ENCODE peak calls at places on chromosomes 4 and X, in seven cellular contexts. One of them, this sample, is unnamed. For H3K4me1, the result is how much of the 10 kb centered on the place peaks cover.

GRCh38 chr4:151962138-151962845 is 201.5 kb upstream of the GATB start:
- DNase-seq in gastrocnemius medialis: peak
- DNase-seq in endothelial cell of umbilical vein: no peak
- DNase-seq in fibroblast of lung: no peak
- DNase-seq in mesendoderm: no peak
- DNase-seq in colonic mucosa: no peak
- DNase-seq in cardiac muscle cell: no peak
- DNase-seq in this sample: no peak

GRCh38 chrX:111492085-111492484 is 19.4 kb upstream of the SERTM2 start:
- DNase-seq in endothelial cell of umbilical vein: no peak
- DNase-seq in fibroblast of lung: no peak
- DNase-seq in colonic mucosa: no peak
- DNase-seq in cardiac muscle cell: no peak
- DNase-seq in mesendoderm: no peak
- DNase-seq in gastrocnemius medialis: no peak
- DNase-seq in this sample: peak

GRCh38 chrX:104721854-104722253 is 155.9 kb downstream of the IL1RAPL2 start:
- DNase-seq in colonic mucosa: no peak
- DNase-seq in cardiac muscle cell: no peak
- DNase-seq in fibroblast of lung: no peak
- DNase-seq in gastrocnemius medialis: no peak
- DNase-seq in endothelial cell of umbilical vein: no peak
- DNase-seq in mesendoderm: no peak
- DNase-seq in this sample: no peak

GRCh38 chr4:137905930-137906329 is 336.2 kb downstream of the SLC7A11 start:
- DNase-seq in endothelial cell of umbilical vein: no peak
- DNase-seq in mesendoderm: no peak
- DNase-seq in fibroblast of lung: no peak
- DNase-seq in cardiac muscle cell: peak
- DNase-seq in gastrocnemius medialis: no peak
- DNase-seq in colonic mucosa: no peak
- DNase-seq in this sample: peak

GRCh38 chr4:81257021-81257420 is 42.0 kb upstream of the PRKG2 start:
- DNase-seq in fibroblast of lung: peak
- DNase-seq in gastrocnemius medialis: no peak
- DNase-seq in endothelial cell of umbilical vein: no peak
- DNase-seq in cardiac muscle cell: peak
- DNase-seq in colonic mucosa: no peak
- DNase-seq in mesendoderm: no peak
- DNase-seq in this sample: no peak

GRCh38 chrX:13048265-13048664 is 3.8 kb upstream of the FAM9C start:
- DNase-seq in fibroblast of lung: peak
- DNase-seq in mesendoderm: no peak
- DNase-seq in cardiac muscle cell: no peak
- DNase-seq in endothelial cell of umbilical vein: no peak
- DNase-seq in colonic mucosa: no peak
- DNase-seq in gastrocnemius medialis: no peak
- DNase-seq in this sample: no peak

GRCh38 chrX:140439455-140439854 is 65.4 kb downstream of the SOX3 start:
- DNase-seq in mesendoderm: peak
- DNase-seq in endothelial cell of umbilical vein: no peak
- DNase-seq in cardiac muscle cell: no peak
- DNase-seq in gastrocnemius medialis: no peak
- DNase-seq in colonic mucosa: no peak
- DNase-seq in fibroblast of lung: no peak
- DNase-seq in this sample: no peak

GRCh38 chrX:11789809-11790208 is 31.8 kb downstream of the MSL3 start:
- DNase-seq in colonic mucosa: no peak
- DNase-seq in endothelial cell of umbilical vein: no peak
- DNase-seq in gastrocnemius medialis: no peak
- DNase-seq in cardiac muscle cell: no peak
- DNase-seq in fibroblast of lung: no peak
- DNase-seq in mesendoderm: no peak
- DNase-seq in this sample: no peak

GRCh38 chrX:44874481-44875184 is 1.6 kb downstream of the KDM6A start:
- DNase-seq in colonic mucosa: peak
- DNase-seq in fibroblast of lung: peak
- DNase-seq in endothelial cell of umbilical vein: peak
- DNase-seq in gastrocnemius medialis: peak
- DNase-seq in mesendoderm: peak
- DNase-seq in cardiac muscle cell: peak
- DNase-seq in this sample: peak

GRCh38 chrX:153517941-153518834 is 746 bp downstream of the ATP2B3 start:
- DNase-seq in endothelial cell of umbilical vein: no peak
- DNase-seq in colonic mucosa: no peak
- DNase-seq in cardiac muscle cell: no peak
- DNase-seq in mesendoderm: no peak
- DNase-seq in fibroblast of lung: no peak
- DNase-seq in gastrocnemius medialis: no peak
- DNase-seq in this sample: no peak

GRCh38 chr4:19850909-19851308 is 400.8 kb upstream of the SLIT2 start:
- DNase-seq in mesendoderm: peak
- DNase-seq in endothelial cell of umbilical vein: peak
- DNase-seq in colonic mucosa: no peak
- DNase-seq in fibroblast of lung: peak
- DNase-seq in gastrocnemius medialis: no peak
- DNase-seq in cardiac muscle cell: peak
- DNase-seq in this sample: no peak

GRCh38 chrX:107448625-107449468 is 605 bp upstream of the FRMPD3 start:
- DNase-seq in colonic mucosa: no peak
- DNase-seq in endothelial cell of umbilical vein: no peak
- DNase-seq in mesendoderm: peak
- DNase-seq in fibroblast of lung: no peak
- DNase-seq in gastrocnemius medialis: no peak
- DNase-seq in cardiac muscle cell: no peak
- DNase-seq in this sample: no peak

GRCh38 chrX:12319955-12320354 is 181.7 kb downstream of the FRMPD4 start:
- DNase-seq in mesendoderm: no peak
- DNase-seq in fibroblast of lung: no peak
- DNase-seq in endothelial cell of umbilical vein: no peak
- DNase-seq in gastrocnemius medialis: no peak
- DNase-seq in colonic mucosa: no peak
- DNase-seq in cardiac muscle cell: no peak
- DNase-seq in this sample: no peak

GRCh38 chrX:13821740-13822139 is 4.8 kb upstream of the GPM6B start:
- DNase-seq in cardiac muscle cell: no peak
- DNase-seq in colonic mucosa: no peak
- DNase-seq in endothelial cell of umbilical vein: no peak
- DNase-seq in gastrocnemius medialis: no peak
- DNase-seq in fibroblast of lung: no peak
- DNase-seq in mesendoderm: no peak
- DNase-seq in this sample: no peak

GRCh38 chr4:54959656-54960055 is 165.7 kb downstream of the KDR start:
- DNase-seq in fibroblast of lung: peak
- DNase-seq in mesendoderm: no peak
- DNase-seq in cardiac muscle cell: peak
- DNase-seq in colonic mucosa: no peak
- DNase-seq in endothelial cell of umbilical vein: no peak
- DNase-seq in gastrocnemius medialis: no peak
- DNase-seq in this sample: no peak

GRCh38 chr4:123588631-123589223 is 192.1 kb downstream of the SPRY1 start:
- DNase-seq in colonic mucosa: no peak
- DNase-seq in endothelial cell of umbilical vein: no peak
- DNase-seq in mesendoderm: no peak
- DNase-seq in cardiac muscle cell: peak
- DNase-seq in fibroblast of lung: peak
- DNase-seq in gastrocnemius medialis: peak
- DNase-seq in this sample: no peak

GRCh38 chr4:110970642-110971041 is 347.8 kb upstream of the PITX2 start:
- DNase-seq in mesendoderm: peak
- DNase-seq in colonic mucosa: peak
- DNase-seq in cardiac muscle cell: peak
- DNase-seq in fibroblast of lung: peak
- DNase-seq in endothelial cell of umbilical vein: peak
- DNase-seq in gastrocnemius medialis: no peak
- DNase-seq in this sample: peak

GRCh38 chr4:15757084-15757483 is 21.0 kb upstream of the CD38 start:
- DNase-seq in gastrocnemius medialis: no peak
- DNase-seq in fibroblast of lung: no peak
- DNase-seq in endothelial cell of umbilical vein: no peak
- DNase-seq in mesendoderm: no peak
- DNase-seq in colonic mucosa: no peak
- DNase-seq in cardiac muscle cell: no peak
- DNase-seq in this sample: no peak

GRCh38 chr4:167940217-167940616 is 152.1 kb upstream of the ANXA10 start:
- DNase-seq in mesendoderm: no peak
- DNase-seq in cardiac muscle cell: peak
- DNase-seq in fibroblast of lung: peak
- DNase-seq in colonic mucosa: no peak
- DNase-seq in gastrocnemius medialis: no peak
- DNase-seq in endothelial cell of umbilical vein: no peak
- DNase-seq in this sample: no peak

GRCh38 chrX:11481035-11481434 is 184.7 kb downstream of the ARHGAP6 start:
- DNase-seq in gastrocnemius medialis: no peak
- DNase-seq in mesendoderm: no peak
- DNase-seq in endothelial cell of umbilical vein: no peak
- DNase-seq in colonic mucosa: no peak
- DNase-seq in cardiac muscle cell: peak
- DNase-seq in fibroblast of lung: no peak
- DNase-seq in this sample: no peak

GRCh38 chr4:124980276-124980752 is 267.8 kb upstream of the ANKRD50 start:
- DNase-seq in cardiac muscle cell: peak
- DNase-seq in mesendoderm: no peak
- DNase-seq in fibroblast of lung: peak
- DNase-seq in gastrocnemius medialis: no peak
- DNase-seq in colonic mucosa: no peak
- DNase-seq in endothelial cell of umbilical vein: no peak
- DNase-seq in this sample: no peak

GRCh38 chrX:137044893-137045292 is 11.1 kb upstream of the GPR101 start:
- DNase-seq in mesendoderm: no peak
- DNase-seq in gastrocnemius medialis: no peak
- DNase-seq in endothelial cell of umbilical vein: no peak
- DNase-seq in fibroblast of lung: no peak
- DNase-seq in cardiac muscle cell: no peak
- DNase-seq in colonic mucosa: no peak
- DNase-seq in this sample: no peak

GRCh38 chr4:62135565-62136156 is 935.5 kb downstream of the ADGRL3 start:
- DNase-seq in fibroblast of lung: no peak
- DNase-seq in mesendoderm: no peak
- DNase-seq in endothelial cell of umbilical vein: no peak
- DNase-seq in colonic mucosa: no peak
- DNase-seq in gastrocnemius medialis: no peak
- DNase-seq in cardiac muscle cell: no peak
- DNase-seq in this sample: no peak

GRCh38 chr4:74950200-74950599 is 17.3 kb downstream of the PARM1 start:
- DNase-seq in colonic mucosa: no peak
- DNase-seq in gastrocnemius medialis: no peak
- DNase-seq in fibroblast of lung: no peak
- DNase-seq in mesendoderm: no peak
- DNase-seq in endothelial cell of umbilical vein: no peak
- DNase-seq in cardiac muscle cell: no peak
- DNase-seq in this sample: no peak

GRCh38 chr4:73832651-73833237 is 3.7 kb upstream of the CXCL6 start:
- DNase-seq in endothelial cell of umbilical vein: no peak
- DNase-seq in fibroblast of lung: peak
- DNase-seq in cardiac muscle cell: peak
- DNase-seq in colonic mucosa: no peak
- DNase-seq in mesendoderm: no peak
- DNase-seq in gastrocnemius medialis: no peak
- DNase-seq in this sample: no peak

GRCh38 chrX:10110984-10111363 is 45.8 kb upstream of the CLCN4 start:
- DNase-seq in fibroblast of lung: no peak
- DNase-seq in cardiac muscle cell: no peak
- DNase-seq in endothelial cell of umbilical vein: peak
- DNase-seq in mesendoderm: no peak
- DNase-seq in gastrocnemius medialis: no peak
- DNase-seq in colonic mucosa: no peak
- DNase-seq in this sample: no peak
- H3K4me1 ChIP-seq in fibroblast of lung: under half
- H3K4me1 ChIP-seq in cardiac muscle cell: under half
- H3K4me1 ChIP-seq in endothelial cell of umbilical vein: under half
- H3K4me1 ChIP-seq in mesendoderm: under half
- H3K4me1 ChIP-seq in gastrocnemius medialis: under half
- H3K4me1 ChIP-seq in colonic mucosa: under half
- H3K4me1 ChIP-seq in this sample: under half

DNA sequence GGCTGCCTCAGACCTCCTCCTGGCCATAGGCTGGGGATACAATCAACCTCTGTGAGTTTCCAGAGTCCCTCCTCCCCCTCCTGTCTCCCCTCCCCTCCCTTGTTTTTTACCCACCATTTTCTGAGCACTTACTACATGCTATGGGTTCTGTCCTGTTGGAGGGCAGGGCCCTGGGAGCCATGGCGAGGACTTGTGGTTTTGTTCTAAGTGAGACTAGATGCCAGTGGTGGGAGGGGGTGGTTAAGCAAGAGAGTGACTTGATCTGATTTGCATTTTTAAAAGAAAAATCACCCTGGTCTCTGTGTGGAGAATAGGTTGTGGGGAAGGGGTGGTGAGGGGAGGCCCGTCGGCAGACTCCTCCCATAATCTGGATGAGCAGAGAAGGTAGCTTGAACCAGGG is 39.5 kb downstream of the EFNB1 start:
- DNase-seq in gastrocnemius medialis: no peak
- DNase-seq in endothelial cell of umbilical vein: no peak
- DNase-seq in fibroblast of lung: no peak
- DNase-seq in colonic mucosa: no peak
- DNase-seq in cardiac muscle cell: peak
- DNase-seq in mesendoderm: no peak
- DNase-seq in this sample: no peak
- H3K4me1 ChIP-seq in gastrocnemius medialis: under half
- H3K4me1 ChIP-seq in endothelial cell of umbilical vein: under half
- H3K4me1 ChIP-seq in fibroblast of lung: under half
- H3K4me1 ChIP-seq in colonic mucosa: under half
- H3K4me1 ChIP-seq in cardiac muscle cell: under half
- H3K4me1 ChIP-seq in mesendoderm: under half
- H3K4me1 ChIP-seq in this sample: under half

GRCh38 chr4:39638358-39639239 is at the start of gene SMIM14:
- DNase-seq in cardiac muscle cell: peak
- DNase-seq in colonic mucosa: peak
- DNase-seq in fibroblast of lung: peak
- DNase-seq in mesendoderm: peak
- DNase-seq in gastrocnemius medialis: peak
- DNase-seq in endothelial cell of umbilical vein: peak
- DNase-seq in this sample: peak
- H3K4me1 ChIP-seq in cardiac muscle cell: under half
- H3K4me1 ChIP-seq in colonic mucosa: under half
- H3K4me1 ChIP-seq in fibroblast of lung: under half
- H3K4me1 ChIP-seq in mesendoderm: under half
- H3K4me1 ChIP-seq in gastrocnemius medialis: under half
- H3K4me1 ChIP-seq in endothelial cell of umbilical vein: under half
- H3K4me1 ChIP-seq in this sample: under half

GRCh38 chrX:18290200-18290599 is 64.3 kb downstream of the SCML2 start:
- DNase-seq in cardiac muscle cell: peak
- DNase-seq in gastrocnemius medialis: no peak
- DNase-seq in mesendoderm: peak
- DNase-seq in colonic mucosa: no peak
- DNase-seq in fibroblast of lung: peak
- DNase-seq in endothelial cell of umbilical vein: no peak
- DNase-seq in this sample: no peak

GRCh38 chrX:18291006-18291545 is 63.4 kb downstream of the SCML2 start:
- DNase-seq in gastrocnemius medialis: no peak
- DNase-seq in endothelial cell of umbilical vein: no peak
- DNase-seq in colonic mucosa: no peak
- DNase-seq in mesendoderm: no peak
- DNase-seq in fibroblast of lung: peak
- DNase-seq in cardiac muscle cell: peak
- DNase-seq in this sample: no peak

DNA sequence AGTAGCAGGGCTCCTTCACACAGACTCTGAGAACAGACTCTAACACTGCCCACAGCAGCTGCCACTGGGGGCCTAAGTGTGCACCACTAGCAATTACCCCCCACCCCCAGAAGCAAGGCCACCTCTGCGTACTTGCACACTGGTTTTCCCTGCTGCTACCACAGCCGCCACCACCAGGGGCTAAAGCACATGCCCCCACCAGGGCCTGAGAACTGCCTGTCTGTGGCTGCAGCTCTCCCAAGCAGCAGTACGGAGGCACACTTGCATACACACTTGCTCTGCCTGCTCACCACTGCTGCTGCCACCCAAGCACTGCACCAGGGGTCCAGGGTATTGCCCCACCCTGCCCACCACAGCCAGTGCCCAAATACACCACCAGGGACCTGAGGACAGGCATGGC is 59.6 kb downstream of the SCML2 start:
- DNase-seq in gastrocnemius medialis: no peak
- DNase-seq in cardiac muscle cell: no peak
- DNase-seq in colonic mucosa: no peak
- DNase-seq in fibroblast of lung: no peak
- DNase-seq in endothelial cell of umbilical vein: no peak
- DNase-seq in mesendoderm: peak
- DNase-seq in this sample: no peak
- H3K4me1 ChIP-seq in gastrocnemius medialis: under half
- H3K4me1 ChIP-seq in cardiac muscle cell: under half
- H3K4me1 ChIP-seq in colonic mucosa: under half
- H3K4me1 ChIP-seq in fibroblast of lung: under half
- H3K4me1 ChIP-seq in endothelial cell of umbilical vein: under half
- H3K4me1 ChIP-seq in mesendoderm: under half
- H3K4me1 ChIP-seq in this sample: under half